ENCODE peak calls at places on chromosomes 1 and 21, in ten cellular contexts. Y, J, Q, D, C, H, Z, P, R and V are unnamed samples.

GRCh38 chr1:152756872-152757271 is 953 bp upstream of the KPRP start:
- DNase-seq in Y (no peak), J (no peak), Q (no peak), D (no peak), C (no peak), H (no peak), Z (no peak), P (no peak), R (no peak), V (no peak)

GRCh38 chr1:6475381-6476133 is 9.6 kb upstream of the TNFRSF25 start:
- DNase-seq in Y (peak; percentile 89), J (peak; percentile 95), Q (peak; percentile 81), D (peak; percentile 55), C (no peak), H (no peak), Z (peak; percentile 55), P (peak; percentile 95), R (peak; percentile 72), V (peak; percentile 83)

GRCh38 chr1:46616277-46617107 is at the start of gene MOB3C:
- DNase-seq in Y (peak; percentile 88), J (peak; percentile 63), Q (peak; percentile 81), D (peak; percentile 75), C (peak; percentile 77), H (peak; percentile 17), Z (peak; percentile 91), P (peak; percentile 60), R (peak; percentile 76), V (peak; percentile 91)

GRCh38 chr1:31778763-31779488 is 14.8 kb upstream of the ADGRB2 start:
- DNase-seq in Y (no peak), J (no peak), Q (no peak), D (no peak), C (no peak), H (no peak), Z (no peak), P (no peak), R (no peak), V (no peak)

GRCh38 chr1:228739826-228740225 is 4.5 kb downstream of the RHOU start:
- DNase-seq in Y (no peak), J (no peak), Q (no peak), D (no peak), C (no peak), H (no peak), Z (no peak), P (no peak), R (no peak), V (no peak)

GRCh38 chr1:33181038-33181861 is 593 bp downstream of the TRIM62 start:
- DNase-seq in Y (peak; percentile 65), J (no peak), Q (peak; percentile 40), D (peak; percentile 9), C (peak; percentile 41), H (no peak), Z (peak; percentile 59), P (peak; percentile 47), R (peak; percentile 57), V (peak; percentile 52)

GRCh38 chr21:46633561-46633960 is 1.9 kb upstream of the PRMT2 start:
- DNase-seq in Y (no peak), J (no peak), Q (no peak), D (no peak), C (no peak), H (no peak), Z (no peak), P (no peak), R (no peak), V (no peak)

GRCh38 chr1:13830170-13830569 is 130.2 kb downstream of the PRDM2 start:
- DNase-seq in Y (no peak), J (no peak), Q (no peak), D (no peak), C (no peak), H (no peak), Z (no peak), P (no peak), R (no peak), V (no peak)

GRCh38 chr1:61241864-61242472 is 159.6 kb downstream of the NFIA start:
- DNase-seq in Y (no peak), J (no peak), Q (no peak), D (peak; percentile 33), C (no peak), H (no peak), Z (no peak), P (no peak), R (no peak), V (no peak)

GRCh38 chr1:26239936-26240335 is 5.9 kb downstream of the CEP85 start:
- DNase-seq in Y (no peak), J (no peak), Q (no peak), D (no peak), C (peak; percentile 6), H (no peak), Z (no peak), P (no peak), R (no peak), V (no peak)

GRCh38 chr1:180609643-180610555 is 21.9 kb upstream of the XPR1 start:
- DNase-seq in Y (no peak), J (no peak), Q (no peak), D (no peak), C (peak; percentile 34), H (no peak), Z (no peak), P (no peak), R (peak; percentile 40), V (no peak)
- TF ChIP-seq POLR2A in Y (no peak), J (no peak), Q (no peak), D (no peak), C (no peak), H (no peak), Z (no peak), P (no peak), R (no peak), V (no peak)

DNA sequence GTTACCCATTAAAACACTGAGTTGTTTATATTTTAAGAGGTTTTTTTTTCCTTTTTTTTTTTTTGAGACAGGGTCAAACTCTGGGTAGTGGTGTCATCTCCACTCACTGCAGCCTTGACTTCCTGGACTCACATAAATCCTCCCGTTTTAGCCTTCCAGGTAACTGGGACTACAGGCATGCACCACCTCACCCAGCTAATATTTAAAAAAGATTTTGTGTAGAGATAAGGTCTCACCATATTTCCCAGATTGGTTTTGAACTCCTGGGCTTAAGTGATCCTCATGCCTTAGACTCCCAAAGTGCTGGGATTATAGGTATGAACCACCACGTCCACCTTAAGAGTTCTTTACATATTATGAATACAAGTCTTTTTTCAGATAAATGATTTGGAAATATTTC is 146.5 kb downstream of the COQ8A start:
- DNase-seq in Y (no peak), J (no peak), Q (no peak), D (no peak), C (no peak), H (no peak), Z (no peak), P (no peak), R (no peak), V (no peak)
- TF ChIP-seq POLR2A in Y (no peak), J (no peak), Q (no peak), D (no peak), C (no peak), H (no peak), Z (no peak), P (no peak), R (no peak), V (no peak)

DNA sequence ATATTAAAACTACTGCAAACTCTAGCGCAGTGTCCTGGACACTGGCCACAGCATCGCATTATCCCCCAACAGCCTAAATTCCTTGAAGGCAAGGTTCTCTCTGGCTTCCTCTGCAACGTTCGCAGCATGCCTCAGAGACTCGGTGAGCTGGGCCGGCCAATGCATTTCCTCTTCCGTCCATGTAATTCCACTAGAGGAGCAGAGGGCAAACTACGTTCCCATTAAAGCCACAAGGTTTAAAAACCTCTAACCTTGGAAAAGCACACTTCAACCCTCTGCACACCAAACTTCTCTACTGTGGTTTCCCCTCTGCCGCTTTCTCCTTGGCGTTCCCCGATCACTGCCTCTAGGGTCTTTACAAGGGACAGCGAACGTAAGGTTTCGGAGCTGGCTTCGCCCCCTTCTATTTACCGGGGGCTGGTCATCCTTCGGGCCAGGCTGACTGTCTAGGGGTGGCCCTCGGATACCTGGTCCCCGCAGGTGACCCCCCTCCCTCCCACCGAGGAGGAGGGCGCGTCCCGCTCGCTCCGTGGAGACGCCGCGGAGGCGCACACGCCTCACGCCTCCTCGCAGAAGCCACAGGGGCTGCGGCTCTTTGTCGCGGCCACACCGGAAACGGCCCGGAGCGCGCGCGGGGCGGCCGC is 451 bp upstream of the SMYD2 start:
- DNase-seq in Y (peak; percentile 75), J (peak; percentile 33), Q (peak; percentile 56), D (peak; percentile 29), C (peak; percentile 37), H (no peak), Z (peak; percentile 45), P (no peak), R (no peak), V (peak; percentile 56)
- TF ChIP-seq POLR2A in Y (no peak), J (peak; percentile 46), Q (no peak), D (no peak), C (no peak), H (no peak), Z (no peak), P (no peak), R (no peak), V (no peak)

GRCh38 chr21:31897311-31897710 is 24.5 kb downstream of the HUNK start:
- DNase-seq in Y (no peak), J (no peak), Q (no peak), D (no peak), C (peak; percentile 77), H (no peak), Z (no peak), P (no peak), R (no peak), V (no peak)

GRCh38 chr21:31902438-31902837 is 29.6 kb downstream of the HUNK start:
- DNase-seq in Y (no peak), J (no peak), Q (no peak), D (no peak), C (no peak), H (no peak), Z (no peak), P (no peak), R (no peak), V (no peak)

GRCh38 chr21:31898898-31899630 is 26.2 kb downstream of the HUNK start:
- DNase-seq in Y (no peak), J (no peak), Q (no peak), D (no peak), C (no peak), H (no peak), Z (no peak), P (no peak), R (no peak), V (no peak)

GRCh38 chr21:31901342-31901741 is 28.5 kb downstream of the HUNK start:
- DNase-seq in Y (no peak), J (no peak), Q (no peak), D (no peak), C (no peak), H (no peak), Z (no peak), P (no peak), R (no peak), V (no peak)

DNA sequence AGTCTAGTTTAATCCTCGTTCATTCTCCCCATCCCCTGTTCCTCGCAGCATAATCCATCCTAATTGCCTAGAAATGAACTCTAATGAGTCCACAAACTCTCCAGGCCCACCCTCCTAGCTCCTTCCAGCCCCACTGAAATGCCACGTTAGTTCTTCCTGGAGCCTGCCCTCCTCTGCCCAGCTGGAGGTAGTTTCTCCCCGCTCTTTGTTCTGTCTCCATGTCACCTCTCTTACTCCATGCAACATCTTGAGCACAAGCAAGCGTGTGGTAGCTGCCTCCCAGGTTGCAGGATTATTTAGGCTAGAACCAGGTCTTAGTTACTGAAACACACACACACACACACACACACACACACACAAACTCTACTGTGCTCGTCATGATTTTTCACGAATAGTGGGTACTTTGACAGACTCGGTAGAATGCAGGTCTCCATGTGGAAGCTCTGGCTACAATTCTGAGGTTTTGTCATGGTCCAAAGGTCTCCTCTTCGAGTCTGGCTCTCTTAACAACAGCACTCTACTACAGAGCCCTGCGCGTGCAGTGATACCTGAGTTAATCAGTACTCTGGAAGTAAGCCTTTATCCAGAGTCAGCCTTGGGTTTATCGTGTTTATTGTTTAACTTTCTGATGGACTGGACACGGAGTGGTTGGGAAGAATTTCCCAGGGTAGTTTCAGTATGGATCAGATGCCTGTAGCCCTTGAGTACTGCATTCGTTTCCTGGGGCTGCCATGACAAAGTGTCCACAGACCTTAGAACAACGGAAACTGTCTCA is 27.5 kb downstream of the HUNK start:
- DNase-seq in Y (peak; percentile 81), J (no peak), Q (peak; percentile 61), D (no peak), C (no peak), H (no peak), Z (no peak), P (no peak), R (no peak), V (no peak)
- TF ChIP-seq POLR2A in Y (peak; percentile 29), J (no peak), Q (no peak), D (no peak), C (no peak), H (no peak), Z (no peak), P (no peak), R (no peak), V (no peak)